ENCODE peak calls at places on chromosome 18, in four cellular contexts. C is effector memory CD8-positive, alpha-beta T cell; G is A172; A is lower leg skin. P is an unnamed sample.
A peak's percentile ranks its signal among the peaks of the same experiment; 100 is the strongest.

GRCh38 chr18:3048121-3048520 is 35.2 kb upstream of the LPIN2 start:
- DNase-seq in C (no peak), G (no peak), A (no peak), P (no peak)

GRCh38 chr18:39946623-39947061 is 2008.4 kb upstream of the PIK3C3 start:
- DNase-seq in A (peak; percentile 18), G (peak; percentile 81), C (no peak), P (peak; percentile 81)

GRCh38 chr18:13612111-13612997 is 114.0 kb downstream of the FAM210A start:
- DNase-seq in A (no peak), C (peak; percentile 70), G (no peak), P (no peak)

GRCh38 chr18:74826560-74826959 is 228.9 kb downstream of the ZNF407 start:
- DNase-seq in C (no peak), G (no peak), A (no peak), P (peak; percentile 20)

GRCh38 chr18:34709104-34709503 is 994 bp upstream of the DTNA start:
- DNase-seq in C (no peak), G (peak; percentile 16), A (no peak), P (peak; percentile 97)

GRCh38 chr18:52791321-52791720 is 451.3 kb downstream of the DCC start:
- DNase-seq in C (no peak), G (no peak), A (no peak), P (no peak)

GRCh38 chr18:46174317-46175039 is 70.3 kb downstream of the HAUS1 start:
- DNase-seq in G (no peak), A (no peak), C (peak; percentile 12), P (peak; percentile 49)

GRCh38 chr18:77711096-77711495 is 461.4 kb downstream of the GALR1 start:
- DNase-seq in G (no peak), A (no peak), C (no peak), P (no peak)

GRCh38 chr18:778194-779007 is 33.6 kb downstream of the YES1 start:
- DNase-seq in C (no peak), G (no peak), A (no peak), P (no peak)

GRCh38 chr18:26911840-26912239 is 46.3 kb upstream of the AQP4 start:
- DNase-seq in A (no peak), C (no peak), G (no peak), P (no peak)